ENCODE peak calls at places on chromosome 5, in five cellular contexts. One of them, this sample, is unnamed.

GRCh38 chr5:179612577-179613459 is 10.7 kb downstream of the HNRNPH1 start:
- DNase-seq in fibroblast of lung: no peak
- DNase-seq in stimulated activated CD4-positive, alpha-beta T cell treated with anti-CD3 and anti-CD28 coated beads, Interleukin-2, amount 100 ng/mL, for 48 hours: no peak
- DNase-seq in AG08395: no peak
- DNase-seq in substantia nigra: no peak
- DNase-seq in this sample: no peak

GRCh38 chr5:108382784-108383358 is 973 bp upstream of the FBXL17 start:
- DNase-seq in stimulated activated CD4-positive, alpha-beta T cell treated with anti-CD3 and anti-CD28 coated beads, Interleukin-2, amount 100 ng/mL, for 48 hours: no peak
- DNase-seq in AG08395: no peak
- DNase-seq in substantia nigra: no peak
- DNase-seq in fibroblast of lung: no peak
- DNase-seq in this sample: no peak

GRCh38 chr5:168925160-168925559 is 346.0 kb upstream of the PANK3 start:
- DNase-seq in AG08395: no peak
- DNase-seq in stimulated activated CD4-positive, alpha-beta T cell treated with anti-CD3 and anti-CD28 coated beads, Interleukin-2, amount 100 ng/mL, for 48 hours: no peak
- DNase-seq in fibroblast of lung: no peak
- DNase-seq in substantia nigra: no peak
- DNase-seq in this sample: no peak

GRCh38 chr5:126099077-126099476 is 324.1 kb upstream of the GRAMD2B start:
- DNase-seq in fibroblast of lung: no peak
- DNase-seq in stimulated activated CD4-positive, alpha-beta T cell treated with anti-CD3 and anti-CD28 coated beads, Interleukin-2, amount 100 ng/mL, for 48 hours: no peak
- DNase-seq in AG08395: no peak
- DNase-seq in substantia nigra: no peak
- DNase-seq in this sample: no peak

GRCh38 chr5:3217114-3217513 is 378.5 kb upstream of the IRX1 start:
- DNase-seq in fibroblast of lung: no peak
- DNase-seq in substantia nigra: no peak
- DNase-seq in AG08395: no peak
- DNase-seq in stimulated activated CD4-positive, alpha-beta T cell treated with anti-CD3 and anti-CD28 coated beads, Interleukin-2, amount 100 ng/mL, for 48 hours: no peak
- DNase-seq in this sample: no peak

GRCh38 chr5:88786789-88787188 is 96.2 kb downstream of the MEF2C start:
- DNase-seq in fibroblast of lung: no peak
- DNase-seq in AG08395: no peak
- DNase-seq in substantia nigra: no peak
- DNase-seq in stimulated activated CD4-positive, alpha-beta T cell treated with anti-CD3 and anti-CD28 coated beads, Interleukin-2, amount 100 ng/mL, for 48 hours: no peak
- DNase-seq in this sample: no peak

GRCh38 chr5:37071901-37072581 is 177.1 kb downstream of the CPLANE1 start:
- DNase-seq in substantia nigra: no peak
- DNase-seq in fibroblast of lung: peak
- DNase-seq in stimulated activated CD4-positive, alpha-beta T cell treated with anti-CD3 and anti-CD28 coated beads, Interleukin-2, amount 100 ng/mL, for 48 hours: no peak
- DNase-seq in AG08395: peak
- DNase-seq in this sample: peak

GRCh38 chr5:849651-850301 is 1.0 kb downstream of the ZDHHC11 start:
- DNase-seq in AG08395: peak
- DNase-seq in substantia nigra: no peak
- DNase-seq in stimulated activated CD4-positive, alpha-beta T cell treated with anti-CD3 and anti-CD28 coated beads, Interleukin-2, amount 100 ng/mL, for 48 hours: no peak
- DNase-seq in fibroblast of lung: no peak
- DNase-seq in this sample: no peak

GRCh38 chr5:90233496-90233895 is 176.1 kb downstream of the CETN3 start:
- DNase-seq in stimulated activated CD4-positive, alpha-beta T cell treated with anti-CD3 and anti-CD28 coated beads, Interleukin-2, amount 100 ng/mL, for 48 hours: no peak
- DNase-seq in fibroblast of lung: peak
- DNase-seq in AG08395: no peak
- DNase-seq in substantia nigra: no peak
- DNase-seq in this sample: no peak

GRCh38 chr5:141734501-141735231 is 52.6 kb upstream of the ARAP3 start:
- DNase-seq in AG08395: peak
- DNase-seq in fibroblast of lung: peak
- DNase-seq in substantia nigra: no peak
- DNase-seq in stimulated activated CD4-positive, alpha-beta T cell treated with anti-CD3 and anti-CD28 coated beads, Interleukin-2, amount 100 ng/mL, for 48 hours: peak
- DNase-seq in this sample: no peak

GRCh38 chr5:109693535-109694152 is 3.9 kb downstream of the MAN2A1 start:
- DNase-seq in substantia nigra: no peak
- DNase-seq in fibroblast of lung: peak
- DNase-seq in AG08395: no peak
- DNase-seq in stimulated activated CD4-positive, alpha-beta T cell treated with anti-CD3 and anti-CD28 coated beads, Interleukin-2, amount 100 ng/mL, for 48 hours: no peak
- DNase-seq in this sample: no peak

GRCh38 chr5:81665795-81666194 is 85.1 kb downstream of the SSBP2 start:
- DNase-seq in fibroblast of lung: no peak
- DNase-seq in stimulated activated CD4-positive, alpha-beta T cell treated with anti-CD3 and anti-CD28 coated beads, Interleukin-2, amount 100 ng/mL, for 48 hours: no peak
- DNase-seq in substantia nigra: no peak
- DNase-seq in AG08395: no peak
- DNase-seq in this sample: no peak

GRCh38 chr5:78747703-78748359 is 99.3 kb upstream of the LHFPL2 start:
- DNase-seq in substantia nigra: no peak
- DNase-seq in fibroblast of lung: peak
- DNase-seq in AG08395: peak
- DNase-seq in stimulated activated CD4-positive, alpha-beta T cell treated with anti-CD3 and anti-CD28 coated beads, Interleukin-2, amount 100 ng/mL, for 48 hours: no peak
- DNase-seq in this sample: peak

GRCh38 chr5:88480766-88481499 is 212.3 kb upstream of the TMEM161B start:
- DNase-seq in AG08395: no peak
- DNase-seq in substantia nigra: no peak
- DNase-seq in fibroblast of lung: peak
- DNase-seq in stimulated activated CD4-positive, alpha-beta T cell treated with anti-CD3 and anti-CD28 coated beads, Interleukin-2, amount 100 ng/mL, for 48 hours: no peak
- DNase-seq in this sample: no peak

GRCh38 chr5:72386639-72387038 is 66.5 kb downstream of the PTCD2 start:
- DNase-seq in substantia nigra: no peak
- DNase-seq in stimulated activated CD4-positive, alpha-beta T cell treated with anti-CD3 and anti-CD28 coated beads, Interleukin-2, amount 100 ng/mL, for 48 hours: no peak
- DNase-seq in AG08395: no peak
- DNase-seq in fibroblast of lung: no peak
- DNase-seq in this sample: peak

GRCh38 chr5:17123010-17123409 is 94.4 kb upstream of the BASP1 start:
- DNase-seq in fibroblast of lung: no peak
- DNase-seq in AG08395: peak
- DNase-seq in substantia nigra: no peak
- DNase-seq in stimulated activated CD4-positive, alpha-beta T cell treated with anti-CD3 and anti-CD28 coated beads, Interleukin-2, amount 100 ng/mL, for 48 hours: no peak
- DNase-seq in this sample: no peak

GRCh38 chr5:60340965-60341471 is 358.9 kb downstream of the DEPDC1B start:
- DNase-seq in substantia nigra: no peak
- DNase-seq in stimulated activated CD4-positive, alpha-beta T cell treated with anti-CD3 and anti-CD28 coated beads, Interleukin-2, amount 100 ng/mL, for 48 hours: no peak
- DNase-seq in AG08395: no peak
- DNase-seq in fibroblast of lung: peak
- DNase-seq in this sample: no peak

GRCh38 chr5:128644863-128645262 is 106.8 kb upstream of the FBN2 start:
- DNase-seq in fibroblast of lung: peak
- DNase-seq in stimulated activated CD4-positive, alpha-beta T cell treated with anti-CD3 and anti-CD28 coated beads, Interleukin-2, amount 100 ng/mL, for 48 hours: no peak
- DNase-seq in substantia nigra: no peak
- DNase-seq in AG08395: no peak
- DNase-seq in this sample: no peak

GRCh38 chr5:170403675-170404074 is 14.5 kb upstream of the KCNMB1 start:
- DNase-seq in fibroblast of lung: no peak
- DNase-seq in substantia nigra: no peak
- DNase-seq in AG08395: no peak
- DNase-seq in stimulated activated CD4-positive, alpha-beta T cell treated with anti-CD3 and anti-CD28 coated beads, Interleukin-2, amount 100 ng/mL, for 48 hours: no peak
- DNase-seq in this sample: no peak

GRCh38 chr5:170552486-170553122 is 48.8 kb downstream of the KCNIP1 start:
- DNase-seq in AG08395: peak
- DNase-seq in substantia nigra: peak
- DNase-seq in fibroblast of lung: peak
- DNase-seq in stimulated activated CD4-positive, alpha-beta T cell treated with anti-CD3 and anti-CD28 coated beads, Interleukin-2, amount 100 ng/mL, for 48 hours: no peak
- DNase-seq in this sample: peak

GRCh38 chr5:168851902-168852321 is 272.7 kb upstream of the PANK3 start:
- DNase-seq in stimulated activated CD4-positive, alpha-beta T cell treated with anti-CD3 and anti-CD28 coated beads, Interleukin-2, amount 100 ng/mL, for 48 hours: no peak
- DNase-seq in fibroblast of lung: peak
- DNase-seq in substantia nigra: no peak
- DNase-seq in AG08395: peak
- DNase-seq in this sample: no peak

GRCh38 chr5:143977891-143978448 is 166.0 kb downstream of the HMHB1 start:
- DNase-seq in stimulated activated CD4-positive, alpha-beta T cell treated with anti-CD3 and anti-CD28 coated beads, Interleukin-2, amount 100 ng/mL, for 48 hours: no peak
- DNase-seq in substantia nigra: no peak
- DNase-seq in fibroblast of lung: peak
- DNase-seq in AG08395: no peak
- DNase-seq in this sample: no peak

GRCh38 chr5:143051244-143052058 is 281.3 kb downstream of the ARHGAP26 start:
- DNase-seq in AG08395: peak
- DNase-seq in stimulated activated CD4-positive, alpha-beta T cell treated with anti-CD3 and anti-CD28 coated beads, Interleukin-2, amount 100 ng/mL, for 48 hours: no peak
- DNase-seq in substantia nigra: no peak
- DNase-seq in fibroblast of lung: peak
- DNase-seq in this sample: peak

GRCh38 chr5:1737790-1738405 is 61.7 kb downstream of the MRPL36 start:
- DNase-seq in fibroblast of lung: peak
- DNase-seq in stimulated activated CD4-positive, alpha-beta T cell treated with anti-CD3 and anti-CD28 coated beads, Interleukin-2, amount 100 ng/mL, for 48 hours: peak
- DNase-seq in substantia nigra: no peak
- DNase-seq in AG08395: peak
- DNase-seq in this sample: no peak

GRCh38 chr5:6545036-6545693 is 87.7 kb downstream of the NSUN2 start:
- DNase-seq in substantia nigra: no peak
- DNase-seq in fibroblast of lung: no peak
- DNase-seq in AG08395: no peak
- DNase-seq in stimulated activated CD4-positive, alpha-beta T cell treated with anti-CD3 and anti-CD28 coated beads, Interleukin-2, amount 100 ng/mL, for 48 hours: no peak
- DNase-seq in this sample: no peak

GRCh38 chr5:137696481-137696880 is 39.4 kb downstream of the KLHL3 start:
- DNase-seq in AG08395: no peak
- DNase-seq in stimulated activated CD4-positive, alpha-beta T cell treated with anti-CD3 and anti-CD28 coated beads, Interleukin-2, amount 100 ng/mL, for 48 hours: peak
- DNase-seq in fibroblast of lung: peak
- DNase-seq in substantia nigra: no peak
- DNase-seq in this sample: no peak

GRCh38 chr5:80739057-80739456 is 84.3 kb upstream of the DHFR start:
- DNase-seq in AG08395: no peak
- DNase-seq in fibroblast of lung: no peak
- DNase-seq in substantia nigra: no peak
- DNase-seq in stimulated activated CD4-positive, alpha-beta T cell treated with anti-CD3 and anti-CD28 coated beads, Interleukin-2, amount 100 ng/mL, for 48 hours: no peak
- DNase-seq in this sample: no peak

GRCh38 chr5:31854625-31855526 is 215.9 kb downstream of the PDZD2 start:
- DNase-seq in fibroblast of lung: peak
- DNase-seq in stimulated activated CD4-positive, alpha-beta T cell treated with anti-CD3 and anti-CD28 coated beads, Interleukin-2, amount 100 ng/mL, for 48 hours: no peak
- DNase-seq in substantia nigra: peak
- DNase-seq in AG08395: no peak
- DNase-seq in this sample: peak

GRCh38 chr5:160486573-160486972 is 64.9 kb downstream of the PTTG1 start:
- DNase-seq in AG08395: no peak
- DNase-seq in stimulated activated CD4-positive, alpha-beta T cell treated with anti-CD3 and anti-CD28 coated beads, Interleukin-2, amount 100 ng/mL, for 48 hours: no peak
- DNase-seq in substantia nigra: no peak
- DNase-seq in fibroblast of lung: no peak
- DNase-seq in this sample: no peak

GRCh38 chr5:176863041-176863764 is 35.9 kb downstream of the HK3 start:
- DNase-seq in substantia nigra: no peak
- DNase-seq in stimulated activated CD4-positive, alpha-beta T cell treated with anti-CD3 and anti-CD28 coated beads, Interleukin-2, amount 100 ng/mL, for 48 hours: no peak
- DNase-seq in AG08395: no peak
- DNase-seq in fibroblast of lung: no peak
- DNase-seq in this sample: no peak

GRCh38 chr5:83440826-83441225 is 30.7 kb upstream of the VCAN start:
- DNase-seq in stimulated activated CD4-positive, alpha-beta T cell treated with anti-CD3 and anti-CD28 coated beads, Interleukin-2, amount 100 ng/mL, for 48 hours: no peak
- DNase-seq in AG08395: no peak
- DNase-seq in substantia nigra: no peak
- DNase-seq in fibroblast of lung: peak
- DNase-seq in this sample: no peak

GRCh38 chr5:38445374-38446028 is 110.9 kb downstream of the LIFR start:
- DNase-seq in stimulated activated CD4-positive, alpha-beta T cell treated with anti-CD3 and anti-CD28 coated beads, Interleukin-2, amount 100 ng/mL, for 48 hours: no peak
- DNase-seq in substantia nigra: no peak
- DNase-seq in AG08395: no peak
- DNase-seq in fibroblast of lung: peak
- DNase-seq in this sample: no peak

GRCh38 chr5:126055348-126055729 is 367.9 kb upstream of the GRAMD2B start:
- DNase-seq in substantia nigra: no peak
- DNase-seq in stimulated activated CD4-positive, alpha-beta T cell treated with anti-CD3 and anti-CD28 coated beads, Interleukin-2, amount 100 ng/mL, for 48 hours: no peak
- DNase-seq in fibroblast of lung: peak
- DNase-seq in AG08395: no peak
- DNase-seq in this sample: no peak

GRCh38 chr5:34854459-34855174 is 15.7 kb downstream of the TTC23L start:
- DNase-seq in AG08395: no peak
- DNase-seq in stimulated activated CD4-positive, alpha-beta T cell treated with anti-CD3 and anti-CD28 coated beads, Interleukin-2, amount 100 ng/mL, for 48 hours: no peak
- DNase-seq in fibroblast of lung: peak
- DNase-seq in substantia nigra: no peak
- DNase-seq in this sample: no peak

GRCh38 chr5:83957188-83957587 is 236.5 kb upstream of the HAPLN1 start:
- DNase-seq in AG08395: no peak
- DNase-seq in substantia nigra: no peak
- DNase-seq in stimulated activated CD4-positive, alpha-beta T cell treated with anti-CD3 and anti-CD28 coated beads, Interleukin-2, amount 100 ng/mL, for 48 hours: no peak
- DNase-seq in fibroblast of lung: peak
- DNase-seq in this sample: no peak

GRCh38 chr5:132747064-132747692 is at the start of gene CCNI2:
- DNase-seq in substantia nigra: no peak
- DNase-seq in AG08395: no peak
- DNase-seq in stimulated activated CD4-positive, alpha-beta T cell treated with anti-CD3 and anti-CD28 coated beads, Interleukin-2, amount 100 ng/mL, for 48 hours: peak
- DNase-seq in fibroblast of lung: no peak
- DNase-seq in this sample: no peak

GRCh38 chr5:140292212-140293040 is 10.5 kb downstream of the PFDN1 start:
- DNase-seq in fibroblast of lung: peak
- DNase-seq in stimulated activated CD4-positive, alpha-beta T cell treated with anti-CD3 and anti-CD28 coated beads, Interleukin-2, amount 100 ng/mL, for 48 hours: no peak
- DNase-seq in substantia nigra: no peak
- DNase-seq in AG08395: no peak
- DNase-seq in this sample: no peak

GRCh38 chr5:175337680-175338079 is 106.3 kb downstream of the DRD1 start:
- DNase-seq in substantia nigra: no peak
- DNase-seq in fibroblast of lung: no peak
- DNase-seq in AG08395: no peak
- DNase-seq in stimulated activated CD4-positive, alpha-beta T cell treated with anti-CD3 and anti-CD28 coated beads, Interleukin-2, amount 100 ng/mL, for 48 hours: no peak
- DNase-seq in this sample: no peak

This sample was measured in pons.